ENCODE peak calls at places on chromosomes 5 and 9, in eight cellular contexts. One of them, this sample, is unnamed.
A peak's percentile ranks its signal among the peaks of the same experiment; 100 is the strongest.

GRCh38 chr9:115057559-115057958 is 60.4 kb downstream of the TNC start:
- DNase-seq in hypothalamus: no peak
- DNase-seq in endodermal cell: no peak
- DNase-seq in activated gamma-delta T cell: no peak
- DNase-seq in aorta: no peak
- DNase-seq in mucosa of descending colon: no peak
- DNase-seq in RPMI7951: peak; percentile 90
- DNase-seq in MCF 10A: peak; percentile 18
- DNase-seq in this sample: no peak

GRCh38 chr9:115014438-115014837 is 84.0 kb upstream of the TNFSF8 start:
- DNase-seq in hypothalamus: no peak
- DNase-seq in endodermal cell: no peak
- DNase-seq in activated gamma-delta T cell: no peak
- DNase-seq in aorta: no peak
- DNase-seq in mucosa of descending colon: no peak
- DNase-seq in RPMI7951: no peak
- DNase-seq in MCF 10A: no peak
- DNase-seq in this sample: no peak

GRCh38 chr9:112380771-112381181 is 868 bp downstream of the HSDL2 start:
- DNase-seq in hypothalamus: no peak
- DNase-seq in endodermal cell: peak; percentile 44
- DNase-seq in activated gamma-delta T cell: no peak
- DNase-seq in aorta: no peak
- DNase-seq in mucosa of descending colon: no peak
- DNase-seq in RPMI7951: peak; percentile 26
- DNase-seq in MCF 10A: peak; percentile 54
- DNase-seq in this sample: no peak

GRCh38 chr5:82176115-82176514 is 102.0 kb downstream of the RPS23 start:
- DNase-seq in hypothalamus: no peak
- DNase-seq in endodermal cell: no peak
- DNase-seq in activated gamma-delta T cell: no peak
- DNase-seq in aorta: no peak
- DNase-seq in mucosa of descending colon: no peak
- DNase-seq in RPMI7951: no peak
- DNase-seq in MCF 10A: no peak
- DNase-seq in this sample: no peak

GRCh38 chr5:75886706-75887105 is 169.5 kb upstream of the POC5 start:
- DNase-seq in hypothalamus: no peak
- DNase-seq in endodermal cell: no peak
- DNase-seq in activated gamma-delta T cell: no peak
- DNase-seq in aorta: no peak
- DNase-seq in mucosa of descending colon: no peak
- DNase-seq in RPMI7951: peak; percentile 35
- DNase-seq in MCF 10A: peak; percentile 53
- DNase-seq in this sample: no peak

GRCh38 chr9:137406876-137407589 is 15.9 kb downstream of the EXD3 start:
- DNase-seq in hypothalamus: peak; percentile 37
- DNase-seq in endodermal cell: peak; percentile 94
- DNase-seq in activated gamma-delta T cell: peak; percentile 28
- DNase-seq in aorta: peak; percentile 90
- DNase-seq in mucosa of descending colon: peak; percentile 79
- DNase-seq in RPMI7951: no peak
- DNase-seq in MCF 10A: peak; percentile 53
- DNase-seq in this sample: no peak

GRCh38 chr5:180084638-180085561 is 13.3 kb upstream of the RNF130 start:
- DNase-seq in hypothalamus: no peak
- DNase-seq in endodermal cell: peak; percentile 75
- DNase-seq in activated gamma-delta T cell: no peak
- DNase-seq in aorta: no peak
- DNase-seq in mucosa of descending colon: peak; percentile 69
- DNase-seq in RPMI7951: no peak
- DNase-seq in MCF 10A: no peak
- DNase-seq in this sample: no peak

GRCh38 chr9:83980395-83981125 is at the start of gene RMI1:
- DNase-seq in hypothalamus: peak; percentile 91
- DNase-seq in endodermal cell: peak; percentile 99
- DNase-seq in activated gamma-delta T cell: peak; percentile 90
- DNase-seq in aorta: peak; percentile 100
- DNase-seq in mucosa of descending colon: peak; percentile 100
- DNase-seq in RPMI7951: peak; percentile 95
- DNase-seq in MCF 10A: peak; percentile 99
- DNase-seq in this sample: peak; percentile 99

GRCh38 chr5:17831279-17831678 is 197.0 kb downstream of the TAF11L14 start:
- DNase-seq in hypothalamus: no peak
- DNase-seq in endodermal cell: no peak
- DNase-seq in activated gamma-delta T cell: no peak
- DNase-seq in aorta: no peak
- DNase-seq in mucosa of descending colon: no peak
- DNase-seq in RPMI7951: no peak
- DNase-seq in MCF 10A: no peak
- DNase-seq in this sample: no peak

GRCh38 chr5:154403234-154403633 is 42.6 kb upstream of the SAP30L start:
- DNase-seq in hypothalamus: no peak
- DNase-seq in endodermal cell: no peak
- DNase-seq in activated gamma-delta T cell: no peak
- DNase-seq in aorta: no peak
- DNase-seq in mucosa of descending colon: no peak
- DNase-seq in RPMI7951: no peak
- DNase-seq in MCF 10A: no peak
- DNase-seq in this sample: no peak

GRCh38 chr5:101942321-101942882 is 353.7 kb downstream of the SLCO4C1 start:
- DNase-seq in hypothalamus: no peak
- DNase-seq in endodermal cell: peak; percentile 67
- DNase-seq in activated gamma-delta T cell: no peak
- DNase-seq in aorta: no peak
- DNase-seq in mucosa of descending colon: no peak
- DNase-seq in RPMI7951: no peak
- DNase-seq in MCF 10A: peak; percentile 53
- DNase-seq in this sample: no peak